ENCODE peak calls at places on chromosomes 7 and 10, in five cellular contexts. One of them, this sample, is unnamed.

GRCh38 chr7:18305866-18306265 is 189.7 kb upstream of the HDAC9 start:
- DNase-seq in hepatocyte: no peak
- DNase-seq in astrocyte: peak; percentile 29
- DNase-seq in HCT116: no peak
- DNase-seq in PC-3: no peak
- DNase-seq in this sample: no peak

GRCh38 chr10:28551086-28551485 is 18.2 kb downstream of the WAC start:
- DNase-seq in hepatocyte: no peak
- DNase-seq in astrocyte: peak; percentile 16
- DNase-seq in HCT116: no peak
- DNase-seq in PC-3: no peak
- DNase-seq in this sample: peak; percentile 48

GRCh38 chr10:60286436-60287023 is 103.1 kb downstream of the ANK3 start:
- DNase-seq in hepatocyte: no peak
- DNase-seq in astrocyte: peak; percentile 41
- DNase-seq in HCT116: no peak
- DNase-seq in PC-3: no peak
- DNase-seq in this sample: no peak

GRCh38 chr10:72049969-72050781 is 38.2 kb downstream of the SPOCK2 start:
- DNase-seq in hepatocyte: no peak
- DNase-seq in astrocyte: no peak
- DNase-seq in HCT116: no peak
- DNase-seq in PC-3: no peak
- DNase-seq in this sample: peak; percentile 20

GRCh38 chr7:127629268-127629854 is 11.4 kb upstream of the PAX4 start:
- DNase-seq in hepatocyte: peak; percentile 43
- DNase-seq in astrocyte: no peak
- DNase-seq in HCT116: peak; percentile 50
- DNase-seq in PC-3: peak; percentile 29
- DNase-seq in this sample: no peak

GRCh38 chr7:39978252-39978934 is 28.3 kb downstream of the CDK13 start:
- DNase-seq in hepatocyte: no peak
- DNase-seq in astrocyte: no peak
- DNase-seq in HCT116: no peak
- DNase-seq in PC-3: no peak
- DNase-seq in this sample: no peak

GRCh38 chr7:135862586-135863361 is 114.2 kb upstream of the FAM180A start:
- DNase-seq in hepatocyte: no peak
- DNase-seq in astrocyte: peak; percentile 68
- DNase-seq in HCT116: no peak
- DNase-seq in PC-3: no peak
- DNase-seq in this sample: no peak

GRCh38 chr10:124560377-124560776 is 98.8 kb downstream of the LHPP start:
- DNase-seq in hepatocyte: peak; percentile 67
- DNase-seq in astrocyte: peak; percentile 41
- DNase-seq in HCT116: no peak
- DNase-seq in PC-3: no peak
- DNase-seq in this sample: no peak

GRCh38 chr10:6211341-6212265 is 8.9 kb downstream of the PFKFB3 start:
- DNase-seq in hepatocyte: peak; percentile 49
- DNase-seq in astrocyte: peak; percentile 52
- DNase-seq in HCT116: no peak
- DNase-seq in PC-3: no peak
- DNase-seq in this sample: no peak

GRCh38 chr10:133058267-133059092 is 29.2 kb upstream of the ADGRA1 start:
- DNase-seq in hepatocyte: no peak
- DNase-seq in astrocyte: no peak
- DNase-seq in HCT116: no peak
- DNase-seq in PC-3: no peak
- DNase-seq in this sample: peak; percentile 30

GRCh38 chr10:1574719-1575118 is 162.6 kb downstream of the ADARB2 start:
- DNase-seq in hepatocyte: no peak
- DNase-seq in astrocyte: no peak
- DNase-seq in HCT116: no peak
- DNase-seq in PC-3: no peak
- DNase-seq in this sample: no peak

GRCh38 chr7:842436-843031 is 10.3 kb downstream of the SUN1 start:
- DNase-seq in hepatocyte: no peak
- DNase-seq in astrocyte: no peak
- DNase-seq in HCT116: no peak
- DNase-seq in PC-3: no peak
- DNase-seq in this sample: no peak

GRCh38 chr7:120714945-120715344 is 143.0 kb downstream of the TSPAN12 start:
- DNase-seq in hepatocyte: no peak
- DNase-seq in astrocyte: peak; percentile 27
- DNase-seq in HCT116: no peak
- DNase-seq in PC-3: peak; percentile 50
- DNase-seq in this sample: no peak

GRCh38 chr10:11242443-11243386 is 225.0 kb downstream of the CELF2 start:
- DNase-seq in hepatocyte: no peak
- DNase-seq in astrocyte: peak; percentile 52
- DNase-seq in HCT116: no peak
- DNase-seq in PC-3: no peak
- DNase-seq in this sample: peak; percentile 1

GRCh38 chr7:128103498-128104108 is 72.4 kb upstream of the LRRC4 start:
- DNase-seq in hepatocyte: no peak
- DNase-seq in astrocyte: no peak
- DNase-seq in HCT116: no peak
- DNase-seq in PC-3: no peak
- DNase-seq in this sample: no peak

GRCh38 chr7:92747041-92747835 is 89.1 kb downstream of the CDK6 start:
- DNase-seq in hepatocyte: no peak
- DNase-seq in astrocyte: peak; percentile 60
- DNase-seq in HCT116: no peak
- DNase-seq in PC-3: peak; percentile 48
- DNase-seq in this sample: no peak

GRCh38 chr10:68598978-68599753 is 39.0 kb downstream of the TET1 start:
- DNase-seq in hepatocyte: peak; percentile 39
- DNase-seq in astrocyte: peak; percentile 33
- DNase-seq in HCT116: no peak
- DNase-seq in PC-3: peak; percentile 24
- DNase-seq in this sample: no peak

DNA sequence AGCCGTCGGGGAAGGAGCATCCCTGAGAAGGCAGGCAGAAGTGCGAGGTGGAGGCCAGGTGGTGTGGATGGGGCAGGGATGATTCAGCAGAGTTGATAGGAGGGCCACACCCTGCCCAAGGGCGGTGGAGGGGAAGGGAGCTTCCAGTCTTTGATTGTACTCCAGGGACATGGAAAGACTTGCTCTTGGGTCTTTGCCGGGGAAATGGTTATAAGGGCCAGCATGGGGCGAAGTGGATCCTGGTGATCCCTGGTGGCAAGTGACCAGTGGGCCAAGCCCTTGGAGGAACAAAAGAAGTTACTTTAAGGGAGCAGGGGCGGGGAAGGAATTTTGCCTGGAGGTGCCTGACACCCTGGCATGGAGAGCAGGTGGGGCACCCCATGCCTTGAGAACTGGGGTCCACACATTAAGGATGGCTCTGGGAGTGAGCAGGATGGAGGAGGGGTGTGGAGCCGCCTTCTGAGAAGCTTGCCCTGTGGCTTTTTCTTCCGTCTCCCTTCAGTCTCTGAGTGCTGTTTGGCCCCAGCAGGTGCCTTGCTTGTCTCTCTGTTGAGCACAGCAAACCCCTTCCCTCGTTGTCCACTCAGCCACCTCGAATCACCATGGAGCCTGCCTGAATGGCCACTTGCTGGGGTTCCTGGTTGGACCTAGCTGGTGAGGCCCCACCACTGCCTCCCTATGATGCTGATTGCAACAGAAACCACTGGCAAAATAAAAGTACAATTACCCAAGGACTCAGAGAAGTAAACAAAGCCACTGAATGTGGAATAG is 83.9 kb downstream of the RAMP3 start:
- DNase-seq in hepatocyte: no peak
- DNase-seq in astrocyte: no peak
- DNase-seq in HCT116: no peak
- DNase-seq in PC-3: peak; percentile 34
- DNase-seq in this sample: no peak
- H3K4me3 ChIP-seq in hepatocyte: no peak overlapping the region
- H3K4me3 ChIP-seq in astrocyte: no peak overlapping the region
- H3K4me3 ChIP-seq in HCT116: no peak overlapping the region
- H3K4me3 ChIP-seq in PC-3: no peak overlapping the region
- H3K4me3 ChIP-seq in this sample: no peak overlapping the region

GRCh38 chr7:108456845-108457540 is 757 bp upstream of the NRCAM start:
- DNase-seq in hepatocyte: no peak
- DNase-seq in astrocyte: no peak
- DNase-seq in HCT116: no peak
- DNase-seq in PC-3: no peak
- DNase-seq in this sample: no peak
- TF ChIP-seq EZH2 in hepatocyte: no peak
- TF ChIP-seq EZH2 in astrocyte: no peak
- TF ChIP-seq EZH2 in HCT116: no peak
- TF ChIP-seq EZH2 in PC-3: no peak
- TF ChIP-seq EZH2 in this sample: no peak

GRCh38 chr7:70812511-70812910 is 319.4 kb upstream of the GALNT17 start:
- DNase-seq in hepatocyte: no peak
- DNase-seq in astrocyte: no peak
- DNase-seq in HCT116: no peak
- DNase-seq in PC-3: no peak
- DNase-seq in this sample: peak; percentile 7
- TF ChIP-seq CTCF in hepatocyte: peak; percentile 34
- TF ChIP-seq CTCF in astrocyte: peak; percentile 27
- TF ChIP-seq CTCF in HCT116: no peak
- TF ChIP-seq CTCF in PC-3: no peak
- TF ChIP-seq CTCF in this sample: peak; percentile 40

GRCh38 chr7:11492307-11492706 is 339.7 kb downstream of the THSD7A start:
- DNase-seq in hepatocyte: no peak
- DNase-seq in astrocyte: peak; percentile 3
- DNase-seq in HCT116: no peak
- DNase-seq in PC-3: peak; percentile 42
- DNase-seq in this sample: no peak

GRCh38 chr7:11489280-11489679 is 342.7 kb downstream of the THSD7A start:
- DNase-seq in hepatocyte: no peak
- DNase-seq in astrocyte: no peak
- DNase-seq in HCT116: no peak
- DNase-seq in PC-3: no peak
- DNase-seq in this sample: no peak

GRCh38 chr7:11486271-11486670 is 345.7 kb downstream of the THSD7A start:
- DNase-seq in hepatocyte: no peak
- DNase-seq in astrocyte: no peak
- DNase-seq in HCT116: no peak
- DNase-seq in PC-3: peak; percentile 23
- DNase-seq in this sample: peak; percentile 26

GRCh38 chr7:11491811-11492210 is 340.2 kb downstream of the THSD7A start:
- DNase-seq in hepatocyte: no peak
- DNase-seq in astrocyte: no peak
- DNase-seq in HCT116: no peak
- DNase-seq in PC-3: no peak
- DNase-seq in this sample: no peak
- H3K4me3 ChIP-seq in hepatocyte: no peak overlapping the region
- H3K4me3 ChIP-seq in astrocyte: no peak overlapping the region
- H3K4me3 ChIP-seq in HCT116: no peak overlapping the region
- H3K4me3 ChIP-seq in PC-3: no peak overlapping the region
- H3K4me3 ChIP-seq in this sample: no peak overlapping the region

GRCh38 chr10:70562036-70562710 is 40.4 kb downstream of the PRF1 start:
- DNase-seq in hepatocyte: no peak
- DNase-seq in astrocyte: no peak
- DNase-seq in HCT116: no peak
- DNase-seq in PC-3: no peak
- DNase-seq in this sample: no peak
- TF ChIP-seq EZH2 in hepatocyte: no peak
- TF ChIP-seq EZH2 in astrocyte: no peak
- TF ChIP-seq EZH2 in HCT116: no peak
- TF ChIP-seq EZH2 in PC-3: no peak
- TF ChIP-seq EZH2 in this sample: no peak

GRCh38 chr7:130865408-130866236 is 131.6 kb upstream of the KLF14 start:
- DNase-seq in hepatocyte: peak; percentile 58
- DNase-seq in astrocyte: no peak
- DNase-seq in HCT116: no peak
- DNase-seq in PC-3: peak; percentile 55
- DNase-seq in this sample: no peak
- TF ChIP-seq CTCF in hepatocyte: no peak
- TF ChIP-seq CTCF in astrocyte: peak; percentile 9
- TF ChIP-seq CTCF in HCT116: peak; percentile 44
- TF ChIP-seq CTCF in PC-3: no peak
- TF ChIP-seq CTCF in this sample: peak; percentile 22

This sample was measured in A673.